ENCODE peak calls at places on chromosomes 16 and 17, in seven cellular contexts. Y is H9, H is tibial artery, Z is cardiac muscle cell, C is GM10248, F is left ventricle myocardium inferior, J is cardiac fibroblast. D is an unnamed sample.
A peak's percentile ranks its signal among the peaks of the same experiment; 100 is the strongest.

GRCh38 chr17:28982191-28982793 is 23.5 kb downstream of the SEZ6 start:
- DNase-seq in Y (no peak), H (no peak), Z (peak; percentile 70), C (peak; percentile 62), F (no peak), J (peak; percentile 58), D (no peak)

GRCh38 chr17:56545056-56545455 is 48.4 kb upstream of the NOG start:
- DNase-seq in Y (no peak), H (no peak), Z (no peak), C (no peak), F (no peak), J (no peak), D (no peak)

GRCh38 chr17:36498560-36499300 is 12.2 kb downstream of the ZNHIT3 start:
- DNase-seq in Y (no peak), H (peak; percentile 39), Z (no peak), C (no peak), F (no peak), J (no peak), D (no peak)

GRCh38 chr16:7372095-7372494 is 39.5 kb downstream of the RBFOX1 start:
- DNase-seq in Y (no peak), H (no peak), Z (no peak), C (no peak), F (no peak), J (no peak), D (no peak)

GRCh38 chr17:74712756-74713155 is at the start of gene CD300LF:
- DNase-seq in Y (no peak), H (no peak), Z (no peak), C (peak; percentile 13), F (peak; percentile 44), J (no peak), D (no peak)

GRCh38 chr17:69235338-69236058 is 6.9 kb upstream of the ABCA10 start:
- DNase-seq in Y (peak; percentile 93), H (peak; percentile 83), Z (peak; percentile 95), C (peak; percentile 48), F (peak; percentile 63), J (peak; percentile 95), D (peak; percentile 65)

GRCh38 chr16:58492735-58493134 is 7.2 kb upstream of the NDRG4 start:
- DNase-seq in Y (peak; percentile 51), H (no peak), Z (no peak), C (no peak), F (no peak), J (no peak), D (no peak)

GRCh38 chr17:30600062-30600829 is 123.0 kb downstream of the GOSR1 start:
- DNase-seq in Y (peak; percentile 93), H (peak; percentile 90), Z (peak; percentile 83), C (peak; percentile 84), F (peak; percentile 85), J (peak; percentile 76), D (no peak)

GRCh38 chr16:68985855-68986254 is 119.6 kb upstream of the HAS3 start:
- DNase-seq in Y (no peak), H (no peak), Z (peak; percentile 48), C (no peak), F (no peak), J (peak; percentile 48), D (no peak)

GRCh38 chr17:20010099-20010863 is 1.1 kb downstream of the SPECC1 start:
- DNase-seq in Y (peak; percentile 68), H (peak; percentile 80), Z (peak; percentile 71), C (no peak), F (peak; percentile 28), J (peak; percentile 80), D (peak; percentile 19)

GRCh38 chr16:19757762-19758595 is 39.9 kb downstream of the IQCK start:
- DNase-seq in Y (no peak), H (no peak), Z (peak; percentile 60), C (no peak), F (no peak), J (peak; percentile 37), D (no peak)

GRCh38 chr16:1007284-1007850 is 25.8 kb downstream of the SOX8 start:
- DNase-seq in Y (no peak), H (no peak), Z (no peak), C (no peak), F (no peak), J (no peak), D (no peak)

GRCh38 chr16:23510154-23510914 is at the start of gene GGA2:
- DNase-seq in Y (peak; percentile 80), H (peak; percentile 93), Z (peak; percentile 86), C (peak; percentile 92), F (peak; percentile 86), J (peak; percentile 87), D (peak; percentile 35)

GRCh38 chr16:71440669-71441347 is 1.0 kb downstream of the TLE7 start:
- DNase-seq in Y (peak; percentile 73), H (no peak), Z (no peak), C (peak; percentile 67), F (no peak), J (no peak), D (no peak)

GRCh38 chr16:782263-782662 is 5.9 kb downstream of the RPUSD1 start:
- DNase-seq in Y (no peak), H (no peak), Z (no peak), C (no peak), F (no peak), J (no peak), D (no peak)

GRCh38 chr16:84495506-84495905 is 9.0 kb downstream of the MEAK7 start:
- DNase-seq in Y (peak; percentile 5), H (no peak), Z (no peak), C (no peak), F (no peak), J (no peak), D (no peak)

GRCh38 chr17:64984776-64985521 is 65.7 kb upstream of the LRRC37A3 start:
- DNase-seq in Y (no peak), H (no peak), Z (peak; percentile 45), C (no peak), F (no peak), J (peak; percentile 52), D (no peak)

GRCh38 chr17:81302861-81303326 is 7.8 kb upstream of the SLC38A10 start:
- DNase-seq in Y (no peak), H (no peak), Z (no peak), C (no peak), F (no peak), J (no peak), D (no peak)

DNA sequence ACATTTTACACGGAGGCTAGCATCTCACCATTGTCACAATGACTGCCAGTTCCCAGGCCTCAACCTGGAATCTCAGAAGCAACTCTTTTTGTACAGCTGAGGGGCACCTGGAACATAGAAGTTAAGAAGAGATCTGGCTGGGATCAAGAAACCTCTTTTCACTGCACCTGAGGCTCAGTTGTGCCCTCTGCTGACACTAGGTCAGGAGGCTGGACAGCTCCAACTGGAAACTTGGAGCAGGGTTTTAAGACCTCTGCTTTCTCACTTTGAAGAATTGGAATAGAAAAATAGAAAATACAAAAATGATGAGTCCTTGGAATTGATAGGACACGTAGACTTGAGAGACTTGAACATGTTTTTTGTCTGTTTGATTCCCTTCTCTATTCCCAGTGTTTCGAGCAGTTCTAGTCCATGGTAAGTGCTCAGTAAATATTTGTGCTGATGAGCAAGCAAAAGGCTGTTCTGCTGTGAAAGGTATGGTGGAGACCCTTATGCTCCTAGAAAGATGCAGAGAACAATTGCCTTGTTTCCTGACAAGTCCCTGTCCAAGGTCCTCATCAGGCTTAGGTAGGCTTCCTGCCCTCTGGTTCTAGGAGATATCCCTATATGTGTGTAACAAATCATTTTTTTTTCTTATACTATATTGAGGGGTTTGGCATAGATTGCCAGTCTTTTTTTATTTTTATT is 13.6 kb upstream of the PPM1D start:
- DNase-seq in Y (peak; percentile 67), H (no peak), Z (no peak), C (no peak), F (no peak), J (peak; percentile 36), D (no peak)
- TF ChIP-seq CTCF in Y (peak; percentile 61), H (no peak), Z (peak; percentile 45), C (peak; percentile 48), F (peak; percentile 43), J (peak; percentile 35), D (peak; percentile 33)

DNA sequence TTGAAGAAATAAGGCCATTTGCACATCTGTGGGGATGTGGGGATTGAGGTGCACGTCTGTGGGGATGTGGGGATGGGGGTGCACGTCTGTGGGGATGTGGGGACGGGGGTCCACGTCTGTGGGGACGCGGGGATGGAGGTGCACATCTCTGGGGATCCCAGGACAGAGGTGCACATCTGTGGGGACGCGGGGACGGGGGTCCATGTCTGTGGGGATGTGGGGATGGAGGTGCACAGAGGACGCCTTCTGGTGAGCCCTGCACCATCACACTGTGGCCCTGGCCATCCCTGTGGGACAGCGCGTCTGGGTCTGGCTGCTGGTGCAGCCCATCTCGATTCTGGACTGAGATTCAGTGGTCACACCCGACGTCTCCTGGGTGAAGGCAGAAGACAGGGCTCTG is 161.4 kb downstream of the LAT start:
- DNase-seq in Y (no peak), H (no peak), Z (no peak), C (no peak), F (no peak), J (no peak), D (no peak)
- TF ChIP-seq CTCF in Y (no peak), H (no peak), Z (no peak), C (no peak), F (no peak), J (no peak), D (no peak)

DNA sequence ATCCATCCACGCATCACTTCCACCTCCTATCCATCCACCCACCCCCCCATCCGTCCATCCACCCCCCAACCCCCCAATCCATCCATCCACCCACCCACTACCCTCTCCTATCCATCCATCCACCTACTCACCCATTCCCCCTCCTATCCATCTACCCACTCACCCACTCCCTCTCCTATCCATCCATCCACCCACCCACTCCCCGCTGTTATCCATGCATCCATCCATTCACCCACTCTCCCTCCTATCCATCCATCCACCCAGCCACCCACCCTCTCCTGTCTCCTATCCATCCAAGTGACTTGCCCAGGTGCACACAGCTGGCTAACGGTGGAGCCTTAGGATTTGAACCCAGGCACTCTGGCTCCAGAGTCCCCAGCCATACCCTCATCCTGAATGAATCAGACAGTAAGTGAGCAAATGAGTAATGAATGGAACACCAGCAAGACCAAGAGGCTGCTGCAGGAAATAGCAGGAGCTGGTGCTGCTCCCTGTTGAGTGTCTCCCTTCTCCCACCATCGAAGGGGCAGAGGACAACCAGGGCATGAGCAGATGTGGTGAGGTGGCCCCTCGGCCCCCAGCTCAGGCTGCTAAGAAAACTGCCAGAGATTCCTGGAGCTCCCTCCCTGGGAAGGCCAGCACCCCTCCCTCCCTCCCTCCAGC is 62.5 kb downstream of the LITAF start:
- DNase-seq in Y (no peak), H (no peak), Z (no peak), C (no peak), F (no peak), J (no peak), D (no peak)
- TF ChIP-seq CTCF in Y (no peak), H (no peak), Z (no peak), C (no peak), F (no peak), J (no peak), D (no peak)

DNA sequence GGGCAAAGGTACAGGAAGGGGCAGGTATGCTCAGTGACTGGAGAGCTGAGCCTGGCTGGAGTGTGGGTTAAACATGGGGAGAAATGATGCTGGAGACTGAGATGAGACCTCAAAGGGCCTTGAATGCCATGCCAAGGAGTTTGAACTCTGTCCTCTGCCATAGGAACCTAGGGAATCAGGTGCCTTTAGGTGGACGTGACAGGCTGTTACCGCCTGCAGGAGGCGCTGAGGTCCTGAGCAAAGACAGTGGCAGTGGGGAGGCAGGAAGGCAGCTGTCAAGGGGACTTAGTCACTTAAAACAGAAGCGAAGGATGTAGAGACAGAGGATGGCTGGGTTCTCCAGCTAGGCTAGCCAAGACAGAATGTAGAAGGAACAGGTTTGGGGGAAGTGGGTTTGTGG is 9.1 kb downstream of the PSMB3 start:
- DNase-seq in Y (peak; percentile 86), H (no peak), Z (peak; percentile 36), C (no peak), F (no peak), J (peak; percentile 38), D (no peak)
- TF ChIP-seq CTCF in Y (peak; percentile 78), H (no peak), Z (peak; percentile 36), C (peak; percentile 36), F (no peak), J (peak; percentile 52), D (peak; percentile 29)